ENCODE peak calls at places on chromosome 9, in seven cellular contexts. V is A549, E is heart left ventricle, M is HCT116, W is Peyer's patch, J is spleen, Q is fibroblast of pulmonary artery. H is an unnamed sample.

GRCh38 chr9:22452415-22453010 is 5.9 kb downstream of the DMRTA1 start:
- DNase-seq in V (peak), E (no peak), M (peak), W (no peak), J (peak), Q (peak), H (peak)

GRCh38 chr9:108469654-108470053 is 386.1 kb downstream of the ACTL7B start:
- DNase-seq in V (no peak), E (no peak), M (no peak), W (no peak), J (no peak), Q (peak), H (peak)

GRCh38 chr9:132404228-132404881 is 2.3 kb downstream of the TTF1 start:
- DNase-seq in V (no peak), E (no peak), M (no peak), W (no peak), J (no peak), Q (peak), H (no peak)

GRCh38 chr9:34511160-34511513 is 11.7 kb downstream of the ENHO start:
- DNase-seq in V (no peak), E (no peak), M (no peak), W (no peak), J (no peak), Q (no peak), H (no peak)

GRCh38 chr9:136943291-136944093 is 1.0 kb downstream of the FBXW5 start:
- DNase-seq in V (no peak), E (peak), M (no peak), W (peak), J (peak), Q (peak), H (no peak)

GRCh38 chr9:83937861-83938455 is 16.7 kb upstream of the KIF27 start:
- DNase-seq in V (peak), E (no peak), M (peak), W (no peak), J (no peak), Q (peak), H (no peak)

GRCh38 chr9:3018691-3019230 is 174.9 kb upstream of the PUM3 start:
- DNase-seq in V (no peak), E (no peak), M (no peak), W (no peak), J (no peak), Q (no peak), H (no peak)

GRCh38 chr9:108823829-108824228 is 32.0 kb downstream of the ACTL7B start:
- DNase-seq in V (no peak), E (no peak), M (no peak), W (no peak), J (no peak), Q (no peak), H (no peak)

GRCh38 chr9:81716409-81716808 is 27.1 kb upstream of the TLE1 start:
- DNase-seq in V (no peak), E (no peak), M (no peak), W (no peak), J (no peak), Q (peak), H (peak)

GRCh38 chr9:93674580-93675335 is 98.4 kb downstream of the PHF2 start:
- DNase-seq in V (no peak), E (peak), M (no peak), W (peak), J (peak), Q (no peak), H (no peak)

GRCh38 chr9:99565203-99565602 is 256.5 kb upstream of the NR4A3 start:
- DNase-seq in V (no peak), E (peak), M (no peak), W (no peak), J (no peak), Q (no peak), H (no peak)

GRCh38 chr9:87338075-87338989 is 159.3 kb upstream of the DAPK1 start:
- DNase-seq in V (no peak), E (no peak), M (no peak), W (no peak), J (no peak), Q (no peak), H (no peak)

GRCh38 chr9:87346061-87346665 is 151.5 kb upstream of the DAPK1 start:
- DNase-seq in V (no peak), E (no peak), M (no peak), W (no peak), J (no peak), Q (no peak), H (no peak)

GRCh38 chr9:87340391-87340790 is 157.3 kb upstream of the DAPK1 start:
- DNase-seq in V (no peak), E (no peak), M (no peak), W (no peak), J (no peak), Q (no peak), H (no peak)

GRCh38 chr9:87342743-87343142 is 154.9 kb upstream of the DAPK1 start:
- DNase-seq in V (no peak), E (peak), M (no peak), W (no peak), J (no peak), Q (peak), H (peak)

DNA sequence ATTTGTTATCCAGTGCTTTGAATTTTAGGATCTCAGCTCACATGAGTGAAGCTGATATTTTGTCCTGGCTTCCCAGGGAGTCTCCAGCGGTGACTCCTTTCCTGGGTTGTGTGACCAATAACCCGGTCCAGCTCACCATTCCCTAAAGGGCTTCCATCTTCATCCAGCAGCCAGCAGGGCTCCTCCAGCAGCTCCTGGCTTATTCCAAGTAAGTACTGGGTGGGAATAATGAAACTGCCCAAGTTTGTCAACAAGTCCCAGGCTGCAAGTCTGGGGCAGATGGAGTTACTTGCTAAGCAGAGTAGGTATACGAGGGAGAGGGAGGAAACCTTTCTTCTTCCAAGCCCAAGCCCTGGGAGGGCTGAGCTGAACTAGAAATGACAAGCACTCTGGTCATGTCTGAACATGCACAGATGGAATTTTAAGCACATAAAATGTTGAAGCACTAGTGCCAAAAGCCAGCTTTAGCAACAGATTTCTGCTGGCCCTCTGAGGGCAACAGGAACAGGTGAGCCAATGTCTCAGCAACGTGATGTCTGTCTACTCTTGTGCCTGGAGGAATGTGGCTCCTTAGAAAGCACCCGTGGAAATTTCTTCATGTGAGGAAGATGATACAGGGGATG is 153.7 kb upstream of the DAPK1 start:
- DNase-seq in V (no peak), E (no peak), M (no peak), W (no peak), J (no peak), Q (no peak), H (no peak)
- H3K4me3 ChIP-seq in V (no peak), E (no peak), M (no peak), W (no peak), J (no peak), Q (no peak), H (no peak)

GRCh38 chr9:115202960-115203751 is 85.2 kb upstream of the TNC start:
- DNase-seq in V (no peak), E (peak), M (no peak), W (no peak), J (no peak), Q (peak), H (peak)
- TF ChIP-seq CTCF in V (no peak), E (no peak), M (no peak), W (no peak), J (no peak), Q (no peak), H (no peak)

GRCh38 chr9:114388764-114389375 is 1.1 kb upstream of the AKNA start:
- DNase-seq in V (no peak), E (peak), M (no peak), W (no peak), J (peak), Q (no peak), H (no peak)
- H3K4me3 ChIP-seq in V (no peak), E (no peak), M (no peak), W (peak), J (peak), Q (no peak), H (no peak)

GRCh38 chr9:138022121-138022741 is 144.6 kb downstream of the CACNA1B start:
- DNase-seq in V (peak), E (no peak), M (peak), W (peak), J (peak), Q (peak), H (no peak)
- TF ChIP-seq CTCF in V (peak), E (peak), M (peak), W (peak), J (no peak), Q (peak), H (no peak)

GRCh38 chr9:87713278-87713989 is 12.5 kb upstream of the CTSL start:
- DNase-seq in V (peak), E (peak), M (peak), W (peak), J (no peak), Q (peak), H (peak)
- H3K4me3 ChIP-seq in V (peak), E (peak), M (peak), W (no peak), J (peak), Q (peak), H (peak)

DNA sequence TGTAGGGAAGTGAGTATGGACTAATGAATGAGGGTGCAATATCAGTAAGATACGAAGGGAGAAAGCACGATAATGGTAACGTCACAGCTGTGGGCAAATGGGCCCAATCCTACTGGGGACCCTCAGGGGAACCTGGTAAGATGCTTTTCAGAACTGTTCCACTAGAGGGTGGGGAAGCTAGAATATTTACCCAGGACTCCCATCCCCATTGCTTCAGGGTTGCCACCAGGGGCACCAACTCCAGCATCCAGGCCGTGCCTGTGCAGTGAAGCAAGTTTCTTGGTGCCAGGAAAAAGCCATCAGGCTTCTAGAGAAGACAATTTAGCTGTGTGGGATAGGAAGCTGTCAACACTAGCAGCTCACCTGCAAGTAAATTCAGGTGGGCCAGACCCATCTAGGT is 409.3 kb downstream of the AGTPBP1 start:
- DNase-seq in V (peak), E (no peak), M (peak), W (no peak), J (no peak), Q (no peak), H (no peak)
- TF ChIP-seq CTCF in V (no peak), E (no peak), M (peak), W (no peak), J (no peak), Q (no peak), H (no peak)

GRCh38 chr9:33024126-33024965 is 727 bp upstream of the DNAJA1 start:
- DNase-seq in V (peak), E (peak), M (peak), W (no peak), J (no peak), Q (peak), H (peak)
- H3K4me3 ChIP-seq in V (peak), E (peak), M (peak), W (peak), J (peak), Q (peak), H (peak)

GRCh38 chr9:129320575-129321311 is 142.7 kb upstream of the IER5L start:
- DNase-seq in V (no peak), E (peak), M (no peak), W (peak), J (peak), Q (peak), H (peak)
- TF ChIP-seq CTCF in V (no peak), E (peak), M (no peak), W (peak), J (no peak), Q (peak), H (peak)